ENCODE peak calls at places on chromosomes 4 and X, in five cellular contexts. F is lower lobe of right lung; A is stimulated activated CD4-positive, alpha-beta T cell treated with anti-CD3 and anti-CD28 coated beads, Interleukin-4, amount 100 ng/mL, for 4 hours; Z is kidney glomerular epithelial cell; T is SW480. H is an unnamed sample.

GRCh38 chrX:27918799-27919198 is 62.5 kb downstream of the DCAF8L1 start:
- DNase-seq in F (no peak), T (peak; percentile 0), A (no peak), Z (peak; percentile 3), H (no peak)

GRCh38 chr4:2469192-2469984 is 482 bp downstream of the RNF4 start:
- DNase-seq in A (peak; percentile 72), Z (peak; percentile 34), T (peak; percentile 26), F (peak; percentile 78), H (peak; percentile 69)

GRCh38 chr4:89109841-89110540 is 1.3 kb upstream of the TIGD2 start:
- DNase-seq in Z (no peak), A (no peak), F (no peak), T (no peak), H (no peak)

GRCh38 chr4:15562114-15562513 is 92.4 kb downstream of the CC2D2A start:
- DNase-seq in F (no peak), Z (no peak), T (peak; percentile 20), A (no peak), H (no peak)

GRCh38 chr4:82833696-82834313 is 35.2 kb upstream of the SCD5 start:
- DNase-seq in F (no peak), T (peak; percentile 42), Z (peak; percentile 56), A (no peak), H (no peak)

GRCh38 chr4:84684361-84684760 is 101.4 kb downstream of the CDS1 start:
- DNase-seq in A (no peak), F (no peak), T (no peak), Z (no peak), H (no peak)

GRCh38 chr4:169540774-169541173 is 71.6 kb downstream of the NEK1 start:
- DNase-seq in F (no peak), Z (no peak), T (no peak), A (no peak), H (no peak)

GRCh38 chr4:94459462-94460161 is 7.9 kb downstream of the PDLIM5 start:
- DNase-seq in Z (no peak), A (no peak), F (no peak), T (no peak), H (no peak)

GRCh38 chr4:187478292-187479205 is 517.0 kb upstream of the ZFP42 start:
- DNase-seq in Z (peak; percentile 52), F (no peak), T (no peak), A (no peak), H (no peak)

GRCh38 chr4:169410839-169411770 is 140.3 kb upstream of the SH3RF1 start:
- DNase-seq in A (peak; percentile 9), T (no peak), F (no peak), Z (no peak), H (no peak)

GRCh38 chrX:13028871-13029336 is 15.5 kb downstream of the FAM9C start:
- DNase-seq in Z (no peak), T (peak; percentile 86), A (no peak), F (no peak), H (no peak)

GRCh38 chr4:118741456-118741855 is 56.3 kb downstream of the METTL14 start:
- DNase-seq in A (no peak), T (no peak), F (no peak), Z (no peak), H (no peak)

GRCh38 chr4:5137927-5138326 is 86.6 kb downstream of the STK32B start:
- DNase-seq in F (no peak), T (peak; percentile 19), Z (peak; percentile 93), A (no peak), H (no peak)

GRCh38 chr4:106893903-106894302 is 142.2 kb downstream of the DKK2 start:
- DNase-seq in Z (no peak), T (no peak), F (no peak), A (no peak), H (no peak)

GRCh38 chr4:82865592-82865991 is 25.4 kb downstream of the SEC31A start:
- DNase-seq in A (no peak), F (no peak), T (no peak), Z (peak; percentile 88), H (no peak)

GRCh38 chrX:16839852-16840460 is 30.2 kb downstream of the RBBP7 start:
- DNase-seq in T (peak; percentile 25), Z (peak; percentile 4), A (no peak), F (no peak), H (no peak)

GRCh38 chr4:33226133-33226532 is 2506.0 kb downstream of the PCDH7 start:
- DNase-seq in A (no peak), F (no peak), Z (no peak), T (no peak), H (no peak)

GRCh38 chrX:63855896-63856295 is 70.9 kb upstream of the ARHGEF9 start:
- DNase-seq in F (no peak), Z (no peak), T (no peak), A (no peak), H (no peak)

GRCh38 chrX:152912121-152912520 is 14.3 kb downstream of the ZNF185 start:
- DNase-seq in T (no peak), F (no peak), Z (no peak), A (no peak), H (no peak)

GRCh38 chrX:74251006-74251930 is 52.7 kb upstream of the ZCCHC13 start:
- DNase-seq in Z (no peak), T (no peak), A (no peak), F (no peak), H (no peak)

GRCh38 chr4:73308286-73308685 is 49.7 kb upstream of the ANKRD17 start:
- DNase-seq in T (no peak), Z (peak; percentile 34), F (no peak), A (no peak), H (no peak)

GRCh38 chr4:89537281-89537680 is 229.7 kb upstream of the GPRIN3 start:
- DNase-seq in T (no peak), F (no peak), Z (no peak), A (no peak), H (no peak)

GRCh38 chr4:86338989-86339388 is 20.9 kb downstream of the MAPK10 start:
- DNase-seq in Z (peak; percentile 88), A (no peak), T (no peak), F (no peak), H (no peak)

GRCh38 chr4:47145630-47146029 is 114.3 kb downstream of the GABRB1 start:
- DNase-seq in F (no peak), Z (peak; percentile 80), T (peak; percentile 46), A (no peak), H (no peak)

GRCh38 chr4:146134761-146135160 is 40.8 kb upstream of the LSM6 start:
- DNase-seq in T (no peak), F (no peak), A (no peak), Z (peak; percentile 6), H (no peak)

GRCh38 chrX:48083212-48083611 is 11.8 kb upstream of the ZNF630 start:
- DNase-seq in T (peak; percentile 57), F (no peak), Z (peak; percentile 1), A (peak; percentile 18), H (no peak)

GRCh38 chr4:54090804-54091623 is 8.9 kb upstream of the GSX2 start:
- DNase-seq in Z (peak; percentile 33), A (peak; percentile 16), F (peak; percentile 57), T (peak; percentile 13), H (no peak)

GRCh38 chr4:82372874-82373815 is 646 bp downstream of the HNRNPD start:
- DNase-seq in F (peak; percentile 80), Z (peak; percentile 71), A (peak; percentile 61), T (peak; percentile 77), H (peak; percentile 41)

GRCh38 chr4:146506272-146506671 is 15.5 kb downstream of the SLC10A7 start:
- DNase-seq in T (no peak), A (no peak), Z (no peak), F (no peak), H (no peak)

GRCh38 chr4:183402771-183403170 is 41.7 kb upstream of the CDKN2AIP start:
- DNase-seq in T (peak; percentile 9), A (no peak), F (no peak), Z (no peak), H (no peak)

GRCh38 chrX:123570011-123570590 is 162.8 kb downstream of the THOC2 start:
- DNase-seq in T (no peak), Z (no peak), F (no peak), A (no peak), H (no peak)

GRCh38 chr4:22607382-22607781 is 85.4 kb upstream of the GBA3 start:
- DNase-seq in T (peak; percentile 49), F (no peak), Z (peak; percentile 31), A (peak; percentile 30), H (no peak)

GRCh38 chr4:157886650-157887049 is 286.2 kb downstream of the GASK1B start:
- DNase-seq in T (no peak), A (no peak), Z (no peak), F (no peak), H (no peak)

GRCh38 chr4:149881744-149882143 is 66.1 kb upstream of the IQCM start:
- DNase-seq in T (no peak), Z (no peak), F (no peak), A (no peak), H (no peak)

GRCh38 chrX:10110316-10110932 is 46.4 kb upstream of the CLCN4 start:
- DNase-seq in Z (no peak), T (no peak), A (no peak), F (no peak), H (no peak)

GRCh38 chrX:153763298-153763932 is 634 bp upstream of the PLXNB3 start:
- DNase-seq in F (no peak), T (no peak), A (no peak), Z (no peak), H (no peak)

H was measured in activated B cell treated with CpG ODN at 0.5 μM for 24 hours.